ENCODE peak calls at places on chromosome 14, in five cellular contexts. Q is A549, J is uterus, L is T-helper 17 cell, H is adrenal gland. I is an unnamed sample. For H3K9me3, the result is how much of the 10 kb centered on the place peaks cover.

GRCh38 chr14:100060766-100061165 is 4.5 kb upstream of the EVL start:
- DNase-seq in Q (no peak), J (no peak), L (no peak), H (no peak), I (no peak)

GRCh38 chr14:99389171-99389826 is 91.4 kb downstream of the SETD3 start:
- DNase-seq in Q (peak), J (no peak), L (peak), H (peak), I (peak)

GRCh38 chr14:99100871-99101270 is 171.1 kb downstream of the BCL11B start:
- DNase-seq in Q (no peak), J (no peak), L (no peak), H (no peak), I (no peak)

GRCh38 chr14:104976198-104977007 is 1.8 kb downstream of the AHNAK2 start:
- DNase-seq in Q (peak), J (peak), L (peak), H (peak), I (peak)

GRCh38 chr14:32368107-32368506 is 39.0 kb downstream of the AKAP6 start:
- DNase-seq in Q (no peak), J (no peak), L (no peak), H (no peak), I (no peak)

GRCh38 chr14:30211326-30211725 is 283.7 kb upstream of the PRKD1 start:
- DNase-seq in Q (no peak), J (no peak), L (no peak), H (no peak), I (no peak)

GRCh38 chr14:67285876-67286452 is 44.7 kb downstream of the PALS1 start:
- DNase-seq in Q (peak), J (no peak), L (no peak), H (no peak), I (peak)

GRCh38 chr14:31855262-31855661 is 221.8 kb upstream of the ARHGAP5 start:
- DNase-seq in Q (no peak), J (no peak), L (no peak), H (no peak), I (no peak)

GRCh38 chr14:103510311-103511021 is 12.2 kb downstream of the CKB start:
- DNase-seq in Q (no peak), J (no peak), L (no peak), H (no peak), I (no peak)

GRCh38 chr14:81062816-81063215 is 107.4 kb downstream of the TSHR start:
- DNase-seq in Q (no peak), J (no peak), L (no peak), H (no peak), I (no peak)

GRCh38 chr14:52338282-52338681 is 24.2 kb downstream of the PTGER2 start:
- DNase-seq in Q (peak), J (no peak), L (no peak), H (no peak), I (no peak)

GRCh38 chr14:73246387-73247150 is 9.3 kb downstream of the PAPLN start:
- DNase-seq in Q (no peak), J (no peak), L (peak), H (no peak), I (no peak)

GRCh38 chr14:61927521-61927920 is 165.3 kb downstream of the SNAPC1 start:
- DNase-seq in Q (no peak), J (no peak), L (no peak), H (no peak), I (no peak)

GRCh38 chr14:67352055-67352454 is 7.5 kb downstream of the ATP6V1D start:
- DNase-seq in Q (no peak), J (no peak), L (no peak), H (no peak), I (no peak)

GRCh38 chr14:68164723-68165122 is 345.1 kb downstream of the RAD51B start:
- DNase-seq in Q (peak), J (no peak), L (no peak), H (no peak), I (peak)

GRCh38 chr14:104577457-104578301 is 1.9 kb upstream of the C14orf180 start:
- DNase-seq in Q (no peak), J (no peak), L (no peak), H (peak), I (peak)

GRCh38 chr14:49959822-49960408 is 67.0 kb downstream of the ARF6 start:
- DNase-seq in Q (no peak), J (no peak), L (no peak), H (no peak), I (peak)

GRCh38 chr14:74552623-74553022 is 59.1 kb downstream of the ISCA2 start:
- DNase-seq in Q (no peak), J (peak), L (no peak), H (peak), I (no peak)

GRCh38 chr14:91356218-91356763 is 61.3 kb downstream of the CCDC88C start:
- DNase-seq in Q (no peak), J (no peak), L (no peak), H (no peak), I (no peak)

GRCh38 chr14:36256131-36256801 is 64.2 kb downstream of the MBIP start:
- DNase-seq in Q (no peak), J (no peak), L (no peak), H (no peak), I (no peak)

GRCh38 chr14:23877538-23878180 is 75.9 kb upstream of the DHRS4 start:
- DNase-seq in Q (no peak), J (no peak), L (no peak), H (no peak), I (no peak)

GRCh38 chr14:20623798-20624197 is 17.7 kb downstream of the OR6S1 start:
- DNase-seq in Q (no peak), J (no peak), L (no peak), H (no peak), I (no peak)

GRCh38 chr14:54783660-54784015 is 119.0 kb downstream of the GCH1 start:
- DNase-seq in Q (no peak), J (no peak), L (no peak), H (no peak), I (no peak)

GRCh38 chr14:93902619-93903307 is 24.4 kb upstream of the FAM181A start:
- DNase-seq in Q (no peak), J (no peak), L (no peak), H (no peak), I (no peak)

GRCh38 chr14:26293909-26294308 is 303.9 kb downstream of the NOVA1 start:
- DNase-seq in Q (no peak), J (no peak), L (no peak), H (no peak), I (no peak)

GRCh38 chr14:26286066-26286791 is 311.6 kb downstream of the NOVA1 start:
- DNase-seq in Q (no peak), J (no peak), L (no peak), H (no peak), I (no peak)

GRCh38 chr14:26286806-26287205 is 311.0 kb downstream of the NOVA1 start:
- DNase-seq in Q (no peak), J (no peak), L (no peak), H (no peak), I (no peak)

DNA sequence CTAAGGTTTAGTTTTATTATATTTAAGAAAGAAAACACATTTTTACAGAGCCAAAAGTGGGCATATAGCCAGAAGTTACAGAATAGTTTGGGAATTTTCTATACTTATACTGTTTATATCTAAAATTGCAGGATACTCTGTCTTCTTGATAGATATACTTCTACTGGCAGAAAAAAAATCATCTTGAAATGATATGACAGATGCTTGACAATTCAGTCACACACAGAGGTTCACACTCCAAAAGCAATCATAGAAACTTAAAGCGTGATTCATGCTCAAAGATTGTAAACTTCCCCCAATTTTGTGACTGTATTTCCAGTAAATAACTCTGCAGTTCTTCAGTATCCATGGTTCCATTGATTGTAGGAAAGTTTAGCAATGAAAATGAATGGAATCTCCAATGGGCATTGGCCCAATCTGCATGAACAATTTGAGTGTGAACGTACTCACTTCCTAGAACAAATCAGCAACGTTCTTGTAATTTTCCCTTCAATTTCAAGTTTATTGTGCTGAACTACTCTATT is 307.8 kb downstream of the NOVA1 start:
- DNase-seq in Q (no peak), J (no peak), L (no peak), H (no peak), I (no peak)
- H3K9me3 ChIP-seq in Q (under half), J (under half), L (under half), H (under half), I (under half)

GRCh38 chr14:106877527-106877926 is 1351.1 kb downstream of the TMEM121 start:
- DNase-seq in Q (no peak), J (no peak), L (no peak), H (no peak), I (no peak)
- H3K9me3 ChIP-seq in Q (under half), J (under half), L (under half), H (under half), I (under half)

GRCh38 chr14:56161658-56162057 is 43.4 kb downstream of the PELI2 start:
- DNase-seq in Q (no peak), J (no peak), L (no peak), H (no peak), I (no peak)
- H3K9me3 ChIP-seq in Q (under half), J (under half), L (under half), H (under half), I (under half)

DNA sequence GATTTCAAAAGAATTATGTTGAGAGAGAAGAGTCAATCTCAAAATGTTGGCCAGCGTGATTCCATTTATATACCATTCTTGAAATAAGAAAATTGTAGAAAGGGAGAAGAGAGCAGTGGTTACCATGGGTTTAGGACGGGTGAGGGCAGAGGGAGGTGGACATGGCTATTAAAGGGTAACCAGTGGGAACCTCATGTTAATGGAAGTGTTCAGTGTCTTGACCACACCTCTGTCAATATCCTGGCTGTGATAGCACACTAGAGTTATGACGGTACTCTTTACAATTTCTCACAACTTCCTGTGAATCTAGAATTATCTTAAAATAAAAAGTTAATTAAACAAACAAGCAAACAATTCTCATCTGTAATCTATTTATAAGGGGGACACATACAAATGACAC is 821.2 kb downstream of the VRK1 start:
- DNase-seq in Q (no peak), J (no peak), L (no peak), H (no peak), I (no peak)
- H3K9me3 ChIP-seq in Q (under half), J (under half), L (under half), H (under half), I (under half)

GRCh38 chr14:85867450-85867849 is 337.5 kb downstream of the FLRT2 start:
- DNase-seq in Q (peak), J (no peak), L (no peak), H (no peak), I (no peak)
- H3K9me3 ChIP-seq in Q (under half), J (under half), L (under half), H (under half), I (under half)

GRCh38 chr14:101322223-101322622 is 239.1 kb upstream of the DIO3 start:
- DNase-seq in Q (no peak), J (no peak), L (no peak), H (no peak), I (no peak)

GRCh38 chr14:101318271-101318670 is 243.0 kb upstream of the DIO3 start:
- DNase-seq in Q (no peak), J (no peak), L (no peak), H (no peak), I (no peak)

GRCh38 chr14:101320386-101320785 is 240.9 kb upstream of the DIO3 start:
- DNase-seq in Q (no peak), J (no peak), L (no peak), H (no peak), I (no peak)

GRCh38 chr14:101325319-101325718 is 236.0 kb upstream of the DIO3 start:
- DNase-seq in Q (no peak), J (no peak), L (no peak), H (no peak), I (no peak)

DNA sequence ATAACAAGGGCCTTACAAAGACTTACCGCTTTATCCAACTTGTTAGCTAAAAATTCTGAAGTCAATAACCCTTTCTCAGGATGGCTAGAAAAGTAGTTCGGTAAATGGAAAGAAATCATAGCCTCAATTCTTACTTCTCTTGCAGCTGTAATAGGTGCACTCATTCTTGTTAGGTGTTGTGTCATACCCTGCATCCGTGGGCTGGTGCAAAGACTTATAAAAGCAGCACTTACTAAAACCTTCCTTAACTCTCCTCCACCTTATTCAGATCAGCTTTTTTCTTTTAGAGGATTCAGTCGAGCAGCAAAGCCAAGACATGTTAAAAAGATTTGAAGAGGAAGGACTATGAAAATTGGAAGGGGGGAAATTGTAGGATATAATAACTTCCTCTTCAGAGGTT is 238.2 kb upstream of the DIO3 start:
- DNase-seq in Q (no peak), J (no peak), L (no peak), H (no peak), I (no peak)
- H3K9me3 ChIP-seq in Q (under half), J (under half), L (under half), H (under half), I (under half)

GRCh38 chr14:105989746-105990302 is 463.4 kb downstream of the TMEM121 start:
- DNase-seq in Q (no peak), J (no peak), L (no peak), H (no peak), I (peak)

GRCh38 chr14:105986896-105987284 is 460.5 kb downstream of the TMEM121 start:
- DNase-seq in Q (no peak), J (no peak), L (no peak), H (no peak), I (no peak)

GRCh38 chr14:105982664-105983063 is 456.3 kb downstream of the TMEM121 start:
- DNase-seq in Q (no peak), J (no peak), L (no peak), H (no peak), I (no peak)

GRCh38 chr14:105987563-105987962 is 461.2 kb downstream of the TMEM121 start:
- DNase-seq in Q (no peak), J (no peak), L (no peak), H (no peak), I (no peak)
- H3K9me3 ChIP-seq in Q (under half), J (under half), L (under half), H (under half), I (under half)

DNA sequence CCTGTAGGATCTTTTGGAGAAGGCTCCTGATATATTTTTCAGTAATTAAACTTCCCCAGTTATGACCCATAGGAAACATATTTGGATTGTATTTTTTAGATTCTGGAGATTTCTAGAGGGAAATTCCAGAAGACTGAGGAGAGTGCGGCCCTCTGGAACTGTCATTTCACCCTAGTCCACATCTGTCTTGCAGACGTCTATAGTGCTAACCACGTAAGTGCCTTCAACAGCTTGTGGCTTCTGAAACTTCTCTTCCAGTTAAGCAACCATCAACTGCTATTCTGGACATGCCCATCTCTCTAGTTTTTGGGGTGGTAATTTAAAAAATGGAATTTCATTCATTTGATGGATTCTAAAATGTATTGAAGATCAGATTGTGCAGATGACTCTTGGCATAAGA is 1098.8 kb downstream of the TMEM121 start:
- DNase-seq in Q (no peak), J (no peak), L (no peak), H (no peak), I (no peak)
- H3K9me3 ChIP-seq in Q (under half), J (under half), L (under half), H (under half), I (under half)

GRCh38 chr14:76742185-76742584 is 19.1 kb upstream of the VASH1 start:
- DNase-seq in Q (no peak), J (no peak), L (no peak), H (no peak), I (no peak)
- H3K9me3 ChIP-seq in Q (under half), J (under half), L (under half), H (under half), I (under half)

GRCh38 chr14:82546401-82546800 is 1012.7 kb upstream of the SEL1L start:
- DNase-seq in Q (no peak), J (no peak), L (no peak), H (no peak), I (no peak)
- H3K9me3 ChIP-seq in Q (under half), J (under half), L (under half), H (under half), I (under half)

I was measured in small intestine.